ENCODE peak calls at places on chromosome 13, in eight cellular contexts. F is RWPE1, W is cardiac fibroblast, X is colonic mucosa, O is neural crest cell, Y is PC-9, K is stomach, U is natural killer cell. H is an unnamed sample.

GRCh38 chr13:54185785-54186184 is 1157.2 kb downstream of the OLFM4 start:
- DNase-seq in F (peak), W (no peak), X (no peak), O (no peak), Y (peak), K (no peak), U (no peak), H (no peak)

GRCh38 chr13:101178394-101178793 is 237.9 kb downstream of the NALCN start:
- DNase-seq in F (no peak), W (no peak), X (no peak), O (no peak), Y (no peak), K (no peak), U (no peak), H (no peak)

GRCh38 chr13:24270639-24271131 is 38.7 kb upstream of the C1QTNF9 start:
- DNase-seq in F (no peak), W (peak), X (peak), O (peak), Y (peak), K (peak), U (peak), H (no peak)

GRCh38 chr13:33383724-33384577 is 98.4 kb upstream of the STARD13 start:
- DNase-seq in F (no peak), W (no peak), X (no peak), O (no peak), Y (no peak), K (no peak), U (no peak), H (no peak)

GRCh38 chr13:39688699-39689405 is 33.4 kb downstream of the COG6 start:
- DNase-seq in F (no peak), W (peak), X (no peak), O (no peak), Y (no peak), K (no peak), U (no peak), H (no peak)

GRCh38 chr13:35039012-35039411 is 96.9 kb downstream of the NBEA start:
- DNase-seq in F (no peak), W (no peak), X (no peak), O (no peak), Y (no peak), K (no peak), U (no peak), H (no peak)

GRCh38 chr13:102845630-102846260 is at the start of gene ERCC5:
- DNase-seq in F (peak), W (peak), X (peak), O (peak), Y (peak), K (peak), U (peak), H (peak)

GRCh38 chr13:57629391-57629804 is 2.1 kb upstream of the PCDH17 start:
- DNase-seq in F (no peak), W (peak), X (no peak), O (peak), Y (no peak), K (no peak), U (no peak), H (no peak)

GRCh38 chr13:99053636-99054233 is 75.9 kb upstream of the DOCK9 start:
- DNase-seq in F (no peak), W (no peak), X (no peak), O (no peak), Y (no peak), K (no peak), U (no peak), H (no peak)

GRCh38 chr13:20145521-20145920 is 15.3 kb downstream of the GJA3 start:
- DNase-seq in F (no peak), W (no peak), X (no peak), O (no peak), Y (no peak), K (no peak), U (no peak), H (no peak)

GRCh38 chr13:40190656-40191100 is 475.8 kb downstream of the FOXO1 start:
- DNase-seq in F (peak), W (peak), X (no peak), O (peak), Y (peak), K (peak), U (no peak), H (no peak)

GRCh38 chr13:34116651-34117050 is 298.7 kb downstream of the RFC3 start:
- DNase-seq in F (no peak), W (no peak), X (no peak), O (no peak), Y (no peak), K (no peak), U (no peak), H (no peak)

GRCh38 chr13:51584731-51585191 is 499 bp downstream of the WDFY2 start:
- DNase-seq in F (peak), W (peak), X (peak), O (peak), Y (peak), K (peak), U (peak), H (peak)

GRCh38 chr13:52794589-52794988 is 53.9 kb downstream of the PCDH8 start:
- DNase-seq in F (no peak), W (no peak), X (no peak), O (no peak), Y (no peak), K (no peak), U (no peak), H (no peak)

GRCh38 chr13:52830946-52831345 is 17.5 kb downstream of the PCDH8 start:
- DNase-seq in F (peak), W (no peak), X (no peak), O (no peak), Y (no peak), K (no peak), U (no peak), H (no peak)

GRCh38 chr13:106183410-106184128 is 351.9 kb downstream of the EFNB2 start:
- DNase-seq in F (no peak), W (no peak), X (peak), O (no peak), Y (no peak), K (no peak), U (no peak), H (no peak)

GRCh38 chr13:113489549-113490495 is 689 bp downstream of the DCUN1D2 start:
- DNase-seq in F (peak), W (peak), X (peak), O (peak), Y (peak), K (peak), U (no peak), H (no peak)

GRCh38 chr13:109737046-109737573 is 49.3 kb downstream of the IRS2 start:
- DNase-seq in F (no peak), W (no peak), X (no peak), O (no peak), Y (no peak), K (no peak), U (no peak), H (no peak)

GRCh38 chr13:40149611-40150283 is 494.3 kb downstream of the COG6 start:
- DNase-seq in F (peak), W (peak), X (no peak), O (no peak), Y (no peak), K (no peak), U (no peak), H (no peak)

GRCh38 chr13:41552031-41552430 is 94.7 kb downstream of the RGCC start:
- DNase-seq in F (no peak), W (no peak), X (no peak), O (no peak), Y (no peak), K (no peak), U (no peak), H (no peak)

GRCh38 chr13:35733832-35734231 is 257.3 kb upstream of the MAB21L1 start:
- DNase-seq in F (no peak), W (peak), X (no peak), O (no peak), Y (no peak), K (no peak), U (no peak), H (no peak)

GRCh38 chr13:41905600-41906254 is 55.2 kb downstream of the VWA8 start:
- DNase-seq in F (peak), W (peak), X (no peak), O (no peak), Y (no peak), K (no peak), U (no peak), H (no peak)

GRCh38 chr13:45367995-45368394 is 27.0 kb upstream of the TPT1 start:
- DNase-seq in F (no peak), W (no peak), X (no peak), O (no peak), Y (no peak), K (no peak), U (no peak), H (no peak)

GRCh38 chr13:98327326-98328314 is 150.6 kb upstream of the RNF113B start:
- DNase-seq in F (no peak), W (peak), X (no peak), O (no peak), Y (no peak), K (no peak), U (no peak), H (no peak)

GRCh38 chr13:44667950-44668349 is 91.8 kb upstream of the TSC22D1 start:
- DNase-seq in F (no peak), W (peak), X (no peak), O (no peak), Y (no peak), K (no peak), U (no peak), H (no peak)

GRCh38 chr13:48158915-48159314 is 64.0 kb upstream of the MED4 start:
- DNase-seq in F (no peak), W (no peak), X (no peak), O (no peak), Y (no peak), K (no peak), U (no peak), H (no peak)

GRCh38 chr13:73782781-73783180 is 351.4 kb downstream of the KLF12 start:
- DNase-seq in F (no peak), W (no peak), X (no peak), O (no peak), Y (no peak), K (no peak), U (no peak), H (no peak)

DNA sequence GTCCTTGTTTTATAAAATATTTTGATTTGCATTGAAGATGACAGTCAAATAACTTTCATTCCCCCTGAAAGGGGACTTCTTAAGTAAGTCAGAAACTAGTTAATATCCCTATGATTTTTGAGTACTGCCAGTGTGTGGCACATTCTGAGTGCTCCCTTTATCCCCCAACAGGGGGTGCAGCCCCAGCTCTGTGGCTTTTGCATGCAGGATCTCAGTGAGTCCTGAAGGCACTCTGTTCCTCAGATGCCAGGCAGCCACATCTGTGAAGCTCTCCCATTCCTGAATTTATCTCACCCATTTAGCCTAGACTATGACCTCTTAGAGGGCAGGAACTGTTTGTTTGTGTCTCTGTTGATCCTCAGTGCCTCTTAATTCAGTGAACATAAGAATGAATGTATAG is 123.1 kb downstream of the CDK8 start:
- DNase-seq in F (peak), W (peak), X (no peak), O (peak), Y (peak), K (no peak), U (no peak), H (no peak)
- TF ChIP-seq CTCF in F (no peak), W (peak), X (no peak), O (peak), Y (peak), K (no peak), U (no peak), H (peak)

DNA sequence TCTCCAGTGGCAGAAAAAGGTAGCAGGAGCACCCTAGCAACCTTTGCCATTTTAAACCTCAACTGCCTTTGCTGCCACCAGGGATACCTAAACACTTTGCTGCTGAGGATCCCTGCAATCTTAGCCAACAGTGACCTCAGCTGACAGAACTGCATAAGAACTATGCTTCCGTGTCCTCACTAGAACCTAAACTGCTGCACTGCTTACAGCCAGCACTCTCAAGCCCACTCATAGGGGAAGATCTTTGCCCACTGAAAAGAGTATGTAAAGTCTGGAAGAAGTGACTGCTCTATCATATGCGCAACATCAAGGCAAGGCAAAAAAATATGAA is 270.0 kb upstream of the PCDH20 start:
- DNase-seq in F (no peak), W (no peak), X (no peak), O (no peak), Y (no peak), K (no peak), U (no peak), H (no peak)
- TF ChIP-seq CTCF in F (no peak), W (no peak), X (no peak), O (peak), Y (no peak), K (no peak), U (no peak), H (peak)

GRCh38 chr13:49494645-49495044 is 1.1 kb upstream of the PHF11 start:
- DNase-seq in F (no peak), W (no peak), X (no peak), O (no peak), Y (no peak), K (no peak), U (no peak), H (no peak)

GRCh38 chr13:49499889-49500660 is 4.3 kb downstream of the PHF11 start:
- DNase-seq in F (no peak), W (peak), X (no peak), O (no peak), Y (no peak), K (no peak), U (no peak), H (no peak)

GRCh38 chr13:49497272-49497671 is 1.5 kb downstream of the PHF11 start:
- DNase-seq in F (no peak), W (no peak), X (no peak), O (no peak), Y (no peak), K (no peak), U (no peak), H (no peak)

GRCh38 chr13:49498211-49498610 is 2.5 kb downstream of the PHF11 start:
- DNase-seq in F (no peak), W (no peak), X (no peak), O (no peak), Y (no peak), K (no peak), U (no peak), H (no peak)

DNA sequence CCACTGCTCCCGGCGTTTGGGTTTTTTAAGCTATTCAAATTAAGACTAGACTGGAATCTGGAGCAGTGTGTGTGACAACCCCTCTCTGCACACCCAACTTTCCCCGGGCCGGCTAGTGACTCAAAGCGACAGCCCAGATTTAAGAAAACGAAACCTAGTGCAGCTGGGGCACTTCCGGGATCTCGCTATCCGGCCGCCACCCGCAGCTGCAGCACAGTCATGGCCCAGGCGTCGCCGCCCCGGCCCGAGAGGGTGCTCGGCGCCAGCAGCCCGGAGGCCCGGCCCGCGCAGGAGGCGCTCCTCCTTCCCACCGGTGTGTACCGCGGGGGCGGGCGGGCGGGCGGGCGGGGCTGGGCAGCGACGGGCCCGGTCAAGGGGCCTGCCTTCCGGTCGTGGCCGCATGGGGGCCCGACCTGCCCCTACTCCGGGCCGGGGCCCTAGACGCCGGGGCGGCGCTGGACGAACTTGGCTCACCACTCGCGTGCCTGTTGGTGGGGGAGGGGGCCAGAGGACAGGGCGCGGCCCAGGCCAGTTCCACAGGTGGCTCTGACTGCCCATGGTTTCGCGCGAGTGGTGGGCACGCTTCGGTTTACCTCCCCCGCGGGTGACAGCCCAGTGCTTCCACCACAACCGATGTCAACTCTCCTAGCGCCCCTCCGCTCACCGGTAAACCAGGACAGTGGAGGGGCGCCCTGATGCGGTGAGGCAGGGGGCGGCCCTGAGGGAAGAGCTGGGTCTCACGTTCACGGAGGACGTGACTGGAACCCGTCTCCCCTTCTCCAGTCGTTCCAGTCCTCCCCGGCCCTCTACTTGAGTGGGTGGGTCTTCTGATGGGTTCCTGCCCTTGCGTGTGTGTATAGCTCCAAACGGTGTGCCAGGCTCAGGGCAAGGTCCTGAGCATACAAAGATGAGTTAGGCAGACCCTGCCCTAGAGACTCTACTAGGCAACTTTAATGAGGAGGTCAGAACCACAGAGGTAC is at the start of gene PHF11:
- DNase-seq in F (peak), W (peak), X (peak), O (peak), Y (peak), K (peak), U (peak), H (peak)
- TF ChIP-seq CTCF in F (peak), W (no peak), X (no peak), O (peak), Y (no peak), K (no peak), U (no peak), H (peak)

GRCh38 chr13:38530492-38530891 is 156.4 kb upstream of the FREM2 start:
- DNase-seq in F (peak), W (peak), X (no peak), O (no peak), Y (no peak), K (no peak), U (no peak), H (no peak)
- TF ChIP-seq CTCF in F (peak), W (peak), X (no peak), O (peak), Y (peak), K (no peak), U (no peak), H (peak)